ENCODE peak calls at places on chromosome 14, in eight cellular contexts. C, P, F, E, U, Z, O and D are unnamed samples.

GRCh38 chr14:77301103-77301502 is 19.6 kb downstream of the POMT2 start:
- DNase-seq in C (peak), P (peak), F (peak), E (peak), U (peak), Z (peak), O (peak), D (peak)

GRCh38 chr14:50816419-50817047 is 14.4 kb downstream of the NIN start:
- DNase-seq in C (no peak), P (peak), F (no peak), E (no peak), U (no peak), Z (no peak), O (no peak), D (no peak)

GRCh38 chr14:64516969-64517368 is 12.4 kb downstream of the ZBTB1 start:
- DNase-seq in C (no peak), P (no peak), F (no peak), E (no peak), U (no peak), Z (no peak), O (no peak), D (no peak)

GRCh38 chr14:59215353-59215752 is 26.9 kb downstream of the DAAM1 start:
- DNase-seq in C (no peak), P (peak), F (no peak), E (peak), U (no peak), Z (no peak), O (no peak), D (no peak)

GRCh38 chr14:22434030-22434429 is 155.0 kb downstream of the DAD1 start:
- DNase-seq in C (no peak), P (no peak), F (peak), E (no peak), U (no peak), Z (no peak), O (peak), D (peak)

GRCh38 chr14:28609228-28609828 is 157.3 kb upstream of the FOXG1 start:
- DNase-seq in C (peak), P (peak), F (peak), E (peak), U (peak), Z (peak), O (peak), D (peak)

GRCh38 chr14:68975667-68976066 is 3.4 kb downstream of the ACTN1 start:
- DNase-seq in C (no peak), P (peak), F (no peak), E (peak), U (no peak), Z (no peak), O (no peak), D (no peak)

GRCh38 chr14:48944802-48945201 is 641.4 kb downstream of the RPS29 start:
- DNase-seq in C (no peak), P (no peak), F (no peak), E (no peak), U (no peak), Z (no peak), O (no peak), D (no peak)

GRCh38 chr14:79118291-79118690 is 948.1 kb downstream of the NRXN3 start:
- DNase-seq in C (no peak), P (no peak), F (peak), E (no peak), U (no peak), Z (no peak), O (no peak), D (no peak)

GRCh38 chr14:45249847-45250575 is 3.0 kb downstream of the MIS18BP1 start:
- DNase-seq in C (peak), P (peak), F (no peak), E (peak), U (no peak), Z (no peak), O (no peak), D (peak)

GRCh38 chr14:56217380-56218045 is 99.3 kb downstream of the PELI2 start:
- DNase-seq in C (no peak), P (no peak), F (no peak), E (no peak), U (no peak), Z (no peak), O (no peak), D (no peak)

GRCh38 chr14:30620178-30620577 is 1.9 kb upstream of the SCFD1 start:
- DNase-seq in C (peak), P (peak), F (no peak), E (no peak), U (no peak), Z (no peak), O (no peak), D (peak)

GRCh38 chr14:70514168-70515069 is 20.4 kb downstream of the ADAM20 start:
- DNase-seq in C (peak), P (no peak), F (no peak), E (no peak), U (no peak), Z (no peak), O (no peak), D (no peak)

GRCh38 chr14:90533591-90534021 is 136.8 kb downstream of the CALM1 start:
- DNase-seq in C (no peak), P (no peak), F (no peak), E (no peak), U (peak), Z (no peak), O (no peak), D (no peak)

GRCh38 chr14:49796025-49796424 is 28.1 kb downstream of the KLHDC2 start:
- DNase-seq in C (peak), P (peak), F (no peak), E (no peak), U (no peak), Z (no peak), O (no peak), D (no peak)

GRCh38 chr14:105880616-105881015 is 354.2 kb downstream of the TMEM121 start:
- DNase-seq in C (no peak), P (no peak), F (no peak), E (no peak), U (no peak), Z (no peak), O (no peak), D (no peak)

GRCh38 chr14:66955159-66955558 is 234.1 kb upstream of the GARIN2 start:
- DNase-seq in C (no peak), P (no peak), F (no peak), E (no peak), U (no peak), Z (no peak), O (no peak), D (no peak)

GRCh38 chr14:46344327-46344937 is 307.1 kb downstream of the RPL10L start:
- DNase-seq in C (peak), P (peak), F (peak), E (peak), U (peak), Z (peak), O (peak), D (peak)

GRCh38 chr14:59265808-59266207 is 77.3 kb downstream of the DAAM1 start:
- DNase-seq in C (peak), P (peak), F (no peak), E (no peak), U (no peak), Z (no peak), O (no peak), D (no peak)

GRCh38 chr14:91298576-91298975 is 54.1 kb upstream of the GPR68 start:
- DNase-seq in C (no peak), P (peak), F (no peak), E (no peak), U (no peak), Z (no peak), O (no peak), D (no peak)

GRCh38 chr14:103191856-103192835 is 68.9 kb downstream of the TNFAIP2 start:
- DNase-seq in C (no peak), P (no peak), F (no peak), E (no peak), U (no peak), Z (no peak), O (no peak), D (no peak)

GRCh38 chr14:70808023-70808401 is 1.3 kb downstream of the MAP3K9 start:
- DNase-seq in C (peak), P (no peak), F (peak), E (peak), U (peak), Z (peak), O (peak), D (peak)

GRCh38 chr14:103213331-103213730 is 90.1 kb downstream of the TNFAIP2 start:
- DNase-seq in C (no peak), P (no peak), F (no peak), E (peak), U (no peak), Z (no peak), O (no peak), D (no peak)

GRCh38 chr14:101032433-101032832 is 128.9 kb upstream of the RTL1 start:
- DNase-seq in C (no peak), P (no peak), F (no peak), E (no peak), U (no peak), Z (no peak), O (no peak), D (no peak)

DNA sequence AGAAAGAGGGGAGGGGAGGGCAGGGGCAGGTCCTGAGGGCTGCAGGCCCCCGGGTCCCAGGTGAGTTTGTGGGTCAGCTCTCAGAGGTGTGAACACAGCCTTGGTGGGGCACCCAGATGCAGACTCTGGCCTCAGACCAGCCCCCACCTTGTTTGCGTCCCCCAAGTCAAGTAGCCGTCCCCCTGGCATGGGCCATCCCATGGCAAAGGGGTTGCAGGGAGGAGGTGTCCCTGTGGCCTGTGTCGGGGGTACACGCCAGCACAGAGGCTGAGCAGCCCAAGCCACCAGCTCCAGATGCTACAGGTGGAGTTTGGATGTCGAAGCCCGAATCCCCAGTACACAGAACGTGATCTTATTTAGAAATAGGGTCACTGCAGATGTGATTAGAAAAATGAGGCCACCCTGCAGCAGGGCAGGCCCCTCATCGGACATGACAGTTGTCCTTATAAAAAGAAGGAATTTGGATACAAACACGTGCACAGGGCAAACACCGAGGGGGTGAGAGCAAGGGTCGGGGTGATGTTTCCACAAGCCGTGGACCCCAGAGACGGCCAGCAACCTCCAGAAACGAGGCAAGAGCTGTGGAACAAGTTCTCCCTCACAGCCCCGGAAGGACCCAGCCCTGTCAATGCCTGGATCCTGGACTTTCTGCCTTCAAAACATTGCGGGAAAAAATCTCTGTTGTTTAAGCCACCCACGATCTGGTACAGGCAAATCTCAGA is 141.2 kb upstream of the C14orf180 start:
- DNase-seq in C (no peak), P (no peak), F (no peak), E (no peak), U (peak), Z (no peak), O (no peak), D (no peak)
- TF ChIP-seq EZH2phosphoT487 in C (no peak), P (no peak), F (no peak), E (no peak), U (no peak), Z (no peak), O (no peak), D (no peak)

GRCh38 chr14:97387252-97387882 is 590.2 kb downstream of the VRK1 start:
- DNase-seq in C (no peak), P (no peak), F (no peak), E (peak), U (no peak), Z (no peak), O (no peak), D (no peak)
- H3K27ac ChIP-seq in C (no peak), P (no peak), F (no peak), E (no peak), U (no peak), Z (no peak), O (no peak), D (no peak)

GRCh38 chr14:23558363-23559009 is 2.4 kb downstream of the THTPA start:
- DNase-seq in C (no peak), P (no peak), F (no peak), E (no peak), U (no peak), Z (no peak), O (no peak), D (no peak)

GRCh38 chr14:23559010-23559920 is 3.2 kb downstream of the THTPA start:
- DNase-seq in C (peak), P (peak), F (peak), E (peak), U (peak), Z (no peak), O (peak), D (peak)

GRCh38 chr14:23557946-23558345 is 1.9 kb downstream of the THTPA start:
- DNase-seq in C (no peak), P (no peak), F (no peak), E (no peak), U (no peak), Z (no peak), O (no peak), D (no peak)

GRCh38 chr14:23561259-23561658 is 5.2 kb downstream of the THTPA start:
- DNase-seq in C (no peak), P (no peak), F (no peak), E (no peak), U (no peak), Z (no peak), O (no peak), D (no peak)

GRCh38 chr14:23559921-23560520 is 4.0 kb downstream of the THTPA start:
- DNase-seq in C (no peak), P (no peak), F (no peak), E (no peak), U (no peak), Z (no peak), O (no peak), D (no peak)
- TF ChIP-seq EZH2phosphoT487 in C (no peak), P (no peak), F (no peak), E (no peak), U (no peak), Z (no peak), O (no peak), D (no peak)

DNA sequence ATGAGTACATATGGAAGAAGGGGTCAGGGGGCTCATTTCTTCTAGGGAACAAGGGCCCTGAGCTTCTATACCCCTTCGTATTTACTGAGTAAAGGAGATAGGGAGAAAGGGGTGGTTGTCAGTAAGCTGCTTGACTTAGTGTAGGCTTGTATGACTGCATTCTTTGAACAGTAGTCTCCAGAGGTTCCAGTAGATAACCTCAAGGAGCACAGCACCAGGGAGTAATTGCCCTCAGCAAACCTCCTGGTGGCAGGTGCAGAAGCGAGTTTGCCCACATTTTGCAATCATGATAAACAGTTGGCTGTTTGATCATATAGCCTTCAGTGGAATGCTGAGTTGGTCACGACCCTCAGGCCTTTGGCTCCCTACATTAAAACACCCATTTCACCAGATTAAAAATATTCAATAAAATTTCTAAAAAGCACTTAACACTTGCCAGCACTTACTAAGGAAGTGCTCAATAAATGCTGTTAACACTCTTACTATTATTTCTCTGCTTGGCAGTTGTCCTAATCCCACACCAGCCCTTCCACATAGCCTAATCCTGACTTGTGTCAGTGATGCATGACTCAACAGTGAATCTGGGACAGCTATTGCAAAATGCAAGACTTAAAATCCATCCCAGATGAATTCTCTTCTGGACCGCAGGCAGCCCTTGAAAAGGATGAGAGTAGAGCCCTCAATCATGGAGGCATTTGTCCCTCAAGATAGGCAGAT is 3.7 kb upstream of the DHRS4L2 start:
- DNase-seq in C (peak), P (peak), F (no peak), E (peak), U (no peak), Z (no peak), O (no peak), D (no peak)
- H3K27ac ChIP-seq in C (no peak), P (no peak), F (no peak), E (no peak), U (no peak), Z (no peak), O (no peak), D (no peak)

GRCh38 chr14:74257078-74257987 is 18.1 kb downstream of the VSX2 start:
- DNase-seq in C (peak), P (peak), F (peak), E (peak), U (peak), Z (no peak), O (peak), D (peak)
- TF ChIP-seq EZH2phosphoT487 in C (no peak), P (no peak), F (no peak), E (no peak), U (no peak), Z (no peak), O (no peak), D (no peak)

GRCh38 chr14:34157642-34158041 is 206.8 kb upstream of the EGLN3 start:
- DNase-seq in C (no peak), P (no peak), F (no peak), E (no peak), U (no peak), Z (no peak), O (no peak), D (no peak)
- H3K27ac ChIP-seq in C (no peak), P (no peak), F (no peak), E (no peak), U (no peak), Z (no peak), O (no peak), D (no peak)

DNA sequence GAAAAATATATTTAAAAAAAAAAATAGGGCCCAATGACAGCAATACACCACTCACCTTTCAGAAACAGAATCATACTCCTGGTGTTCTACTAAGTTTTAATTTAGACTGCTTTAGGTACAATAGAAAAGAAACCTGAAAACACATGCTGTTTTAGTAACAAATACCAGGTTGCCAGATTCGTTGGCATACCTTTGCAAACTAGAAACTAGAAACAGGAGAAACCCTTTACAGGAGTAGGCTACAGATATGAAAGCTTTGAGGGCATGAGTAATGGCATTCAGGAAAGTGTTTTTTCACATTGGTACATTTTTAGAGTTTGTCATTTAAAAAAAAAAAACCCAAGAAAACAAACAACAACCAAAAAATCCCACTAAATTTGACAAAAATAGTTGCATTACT is 4.1 kb downstream of the SIX1 start:
- DNase-seq in C (no peak), P (peak), F (no peak), E (no peak), U (no peak), Z (no peak), O (no peak), D (no peak)
- TF ChIP-seq EZH2phosphoT487 in C (no peak), P (no peak), F (no peak), E (no peak), U (no peak), Z (no peak), O (no peak), D (no peak)

DNA sequence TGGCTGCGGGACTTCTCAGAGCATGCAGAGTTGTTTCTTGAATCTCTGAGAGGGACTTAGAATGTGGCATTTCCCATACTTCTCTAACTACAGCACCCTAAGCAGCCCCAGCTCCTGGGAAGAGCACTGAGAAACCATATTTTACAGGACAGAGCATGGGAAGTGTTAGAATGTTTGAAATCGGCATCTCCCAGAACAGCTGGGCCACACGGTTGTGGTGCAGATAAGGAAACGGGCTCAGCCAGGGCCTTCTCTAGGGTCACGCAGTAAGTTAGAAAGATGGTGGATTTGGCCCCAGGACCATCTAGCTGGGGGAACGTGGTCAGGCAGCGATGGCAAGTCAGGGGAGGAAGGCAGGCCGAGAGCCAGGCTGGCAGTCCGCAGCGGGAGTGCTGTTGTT is 10.5 kb upstream of the HHIPL1 start:
- DNase-seq in C (no peak), P (no peak), F (no peak), E (no peak), U (no peak), Z (no peak), O (no peak), D (no peak)
- H3K27ac ChIP-seq in C (no peak), P (no peak), F (no peak), E (no peak), U (no peak), Z (no peak), O (no peak), D (no peak)